ENCODE peak calls at places on chromosomes 2 and 18, in ten cellular contexts. One of them, this sample, is unnamed.

GRCh38 chr2:204453730-204454167 is 91.5 kb upstream of the PARD3B start:
- DNase-seq in IMR-90: no peak
- DNase-seq in dermis blood vessel endothelial cell: peak; percentile 83
- DNase-seq in A172: peak; percentile 34
- DNase-seq in prostate gland: no peak
- DNase-seq in Peyer's patch: peak; percentile 48
- DNase-seq in NCI-H446: peak; percentile 63
- DNase-seq in smooth muscle cell of the brain vasculature: no peak
- DNase-seq in stimulated activated CD8-positive, alpha-beta memory T cell treated with anti-CD3 and anti-CD28 coated beads, Interleukin-2, amount 100 ng/mL, for 1 hour: no peak
- DNase-seq in Right ventricle myocardium superior: peak; percentile 40
- DNase-seq in this sample: no peak

GRCh38 chr2:232502901-232503791 is 15.5 kb upstream of the ECEL1 start:
- DNase-seq in prostate gland: no peak
- DNase-seq in IMR-90: peak; percentile 45
- DNase-seq in NCI-H446: no peak
- DNase-seq in dermis blood vessel endothelial cell: peak; percentile 15
- DNase-seq in smooth muscle cell of the brain vasculature: no peak
- DNase-seq in Right ventricle myocardium superior: no peak
- DNase-seq in Peyer's patch: no peak
- DNase-seq in A172: no peak
- DNase-seq in stimulated activated CD8-positive, alpha-beta memory T cell treated with anti-CD3 and anti-CD28 coated beads, Interleukin-2, amount 100 ng/mL, for 1 hour: no peak
- DNase-seq in this sample: no peak

GRCh38 chr2:236665572-236666118 is 96.0 kb downstream of the ACKR3 start:
- DNase-seq in smooth muscle cell of the brain vasculature: no peak
- DNase-seq in Right ventricle myocardium superior: no peak
- DNase-seq in dermis blood vessel endothelial cell: no peak
- DNase-seq in A172: peak; percentile 81
- DNase-seq in IMR-90: no peak
- DNase-seq in stimulated activated CD8-positive, alpha-beta memory T cell treated with anti-CD3 and anti-CD28 coated beads, Interleukin-2, amount 100 ng/mL, for 1 hour: no peak
- DNase-seq in prostate gland: no peak
- DNase-seq in Peyer's patch: peak; percentile 26
- DNase-seq in NCI-H446: no peak
- DNase-seq in this sample: no peak

GRCh38 chr18:65754121-65754520 is 3.3 kb downstream of the CDH7 start:
- DNase-seq in stimulated activated CD8-positive, alpha-beta memory T cell treated with anti-CD3 and anti-CD28 coated beads, Interleukin-2, amount 100 ng/mL, for 1 hour: no peak
- DNase-seq in smooth muscle cell of the brain vasculature: no peak
- DNase-seq in dermis blood vessel endothelial cell: no peak
- DNase-seq in Peyer's patch: no peak
- DNase-seq in Right ventricle myocardium superior: no peak
- DNase-seq in prostate gland: no peak
- DNase-seq in IMR-90: no peak
- DNase-seq in A172: peak; percentile 46
- DNase-seq in NCI-H446: peak; percentile 60
- DNase-seq in this sample: no peak

GRCh38 chr2:119958642-119959268 is 54.1 kb upstream of the EPB41L5 start:
- DNase-seq in smooth muscle cell of the brain vasculature: no peak
- DNase-seq in NCI-H446: no peak
- DNase-seq in dermis blood vessel endothelial cell: no peak
- DNase-seq in prostate gland: no peak
- DNase-seq in A172: peak; percentile 16
- DNase-seq in IMR-90: peak; percentile 71
- DNase-seq in stimulated activated CD8-positive, alpha-beta memory T cell treated with anti-CD3 and anti-CD28 coated beads, Interleukin-2, amount 100 ng/mL, for 1 hour: no peak
- DNase-seq in Right ventricle myocardium superior: no peak
- DNase-seq in Peyer's patch: no peak
- DNase-seq in this sample: no peak

GRCh38 chr18:51009071-51009470 is 20.9 kb upstream of the SMAD4 start:
- DNase-seq in prostate gland: no peak
- DNase-seq in dermis blood vessel endothelial cell: no peak
- DNase-seq in NCI-H446: peak; percentile 30
- DNase-seq in IMR-90: peak; percentile 21
- DNase-seq in Right ventricle myocardium superior: no peak
- DNase-seq in A172: no peak
- DNase-seq in stimulated activated CD8-positive, alpha-beta memory T cell treated with anti-CD3 and anti-CD28 coated beads, Interleukin-2, amount 100 ng/mL, for 1 hour: no peak
- DNase-seq in Peyer's patch: no peak
- DNase-seq in smooth muscle cell of the brain vasculature: no peak
- DNase-seq in this sample: peak; percentile 16

GRCh38 chr18:5779922-5780321 is 115.4 kb downstream of the TMEM200C start:
- DNase-seq in Right ventricle myocardium superior: no peak
- DNase-seq in smooth muscle cell of the brain vasculature: no peak
- DNase-seq in Peyer's patch: no peak
- DNase-seq in IMR-90: no peak
- DNase-seq in prostate gland: no peak
- DNase-seq in A172: no peak
- DNase-seq in dermis blood vessel endothelial cell: no peak
- DNase-seq in stimulated activated CD8-positive, alpha-beta memory T cell treated with anti-CD3 and anti-CD28 coated beads, Interleukin-2, amount 100 ng/mL, for 1 hour: no peak
- DNase-seq in NCI-H446: no peak
- DNase-seq in this sample: no peak

GRCh38 chr2:150644298-150645067 is 157.0 kb upstream of the RND3 start:
- DNase-seq in Right ventricle myocardium superior: peak; percentile 44
- DNase-seq in stimulated activated CD8-positive, alpha-beta memory T cell treated with anti-CD3 and anti-CD28 coated beads, Interleukin-2, amount 100 ng/mL, for 1 hour: no peak
- DNase-seq in dermis blood vessel endothelial cell: no peak
- DNase-seq in IMR-90: peak; percentile 85
- DNase-seq in Peyer's patch: no peak
- DNase-seq in A172: peak; percentile 35
- DNase-seq in smooth muscle cell of the brain vasculature: no peak
- DNase-seq in NCI-H446: no peak
- DNase-seq in prostate gland: no peak
- DNase-seq in this sample: peak; percentile 43

GRCh38 chr2:19801367-19802087 is 100.3 kb downstream of the TTC32 start:
- DNase-seq in Peyer's patch: peak; percentile 44
- DNase-seq in A172: peak; percentile 98
- DNase-seq in Right ventricle myocardium superior: peak; percentile 89
- DNase-seq in IMR-90: peak; percentile 98
- DNase-seq in prostate gland: peak; percentile 25
- DNase-seq in dermis blood vessel endothelial cell: peak; percentile 97
- DNase-seq in NCI-H446: no peak
- DNase-seq in smooth muscle cell of the brain vasculature: peak; percentile 96
- DNase-seq in stimulated activated CD8-positive, alpha-beta memory T cell treated with anti-CD3 and anti-CD28 coated beads, Interleukin-2, amount 100 ng/mL, for 1 hour: no peak
- DNase-seq in this sample: peak; percentile 94

GRCh38 chr2:230910546-230911135 is 14.4 kb downstream of the GPR55 start:
- DNase-seq in A172: no peak
- DNase-seq in Peyer's patch: peak; percentile 39
- DNase-seq in IMR-90: no peak
- DNase-seq in prostate gland: no peak
- DNase-seq in Right ventricle myocardium superior: no peak
- DNase-seq in stimulated activated CD8-positive, alpha-beta memory T cell treated with anti-CD3 and anti-CD28 coated beads, Interleukin-2, amount 100 ng/mL, for 1 hour: no peak
- DNase-seq in NCI-H446: no peak
- DNase-seq in dermis blood vessel endothelial cell: no peak
- DNase-seq in smooth muscle cell of the brain vasculature: no peak
- DNase-seq in this sample: no peak

GRCh38 chr2:241797441-241798080 is 11.4 kb upstream of the NEU4 start:
- DNase-seq in prostate gland: no peak
- DNase-seq in dermis blood vessel endothelial cell: no peak
- DNase-seq in A172: no peak
- DNase-seq in smooth muscle cell of the brain vasculature: no peak
- DNase-seq in Right ventricle myocardium superior: peak; percentile 26
- DNase-seq in NCI-H446: no peak
- DNase-seq in IMR-90: no peak
- DNase-seq in Peyer's patch: no peak
- DNase-seq in stimulated activated CD8-positive, alpha-beta memory T cell treated with anti-CD3 and anti-CD28 coated beads, Interleukin-2, amount 100 ng/mL, for 1 hour: no peak
- DNase-seq in this sample: peak; percentile 7

GRCh38 chr2:126769118-126769517 is 113.2 kb downstream of the GYPC start:
- DNase-seq in NCI-H446: no peak
- DNase-seq in dermis blood vessel endothelial cell: no peak
- DNase-seq in prostate gland: no peak
- DNase-seq in Peyer's patch: no peak
- DNase-seq in A172: no peak
- DNase-seq in stimulated activated CD8-positive, alpha-beta memory T cell treated with anti-CD3 and anti-CD28 coated beads, Interleukin-2, amount 100 ng/mL, for 1 hour: no peak
- DNase-seq in IMR-90: no peak
- DNase-seq in Right ventricle myocardium superior: no peak
- DNase-seq in smooth muscle cell of the brain vasculature: no peak
- DNase-seq in this sample: no peak

GRCh38 chr2:171794918-171795317 is 99.1 kb downstream of the SLC25A12 start:
- DNase-seq in dermis blood vessel endothelial cell: no peak
- DNase-seq in Peyer's patch: no peak
- DNase-seq in NCI-H446: no peak
- DNase-seq in stimulated activated CD8-positive, alpha-beta memory T cell treated with anti-CD3 and anti-CD28 coated beads, Interleukin-2, amount 100 ng/mL, for 1 hour: no peak
- DNase-seq in A172: no peak
- DNase-seq in IMR-90: no peak
- DNase-seq in smooth muscle cell of the brain vasculature: no peak
- DNase-seq in Right ventricle myocardium superior: no peak
- DNase-seq in prostate gland: no peak
- DNase-seq in this sample: no peak

GRCh38 chr2:207254526-207255464 is 89.0 kb upstream of the KLF7 start:
- DNase-seq in dermis blood vessel endothelial cell: peak; percentile 37
- DNase-seq in A172: peak; percentile 78
- DNase-seq in Right ventricle myocardium superior: no peak
- DNase-seq in smooth muscle cell of the brain vasculature: no peak
- DNase-seq in prostate gland: no peak
- DNase-seq in IMR-90: peak; percentile 92
- DNase-seq in stimulated activated CD8-positive, alpha-beta memory T cell treated with anti-CD3 and anti-CD28 coated beads, Interleukin-2, amount 100 ng/mL, for 1 hour: no peak
- DNase-seq in NCI-H446: peak; percentile 11
- DNase-seq in Peyer's patch: no peak
- DNase-seq in this sample: peak; percentile 50

GRCh38 chr2:2582998-2583545 is 252.0 kb upstream of the MYT1L start:
- DNase-seq in prostate gland: no peak
- DNase-seq in Right ventricle myocardium superior: no peak
- DNase-seq in dermis blood vessel endothelial cell: no peak
- DNase-seq in smooth muscle cell of the brain vasculature: no peak
- DNase-seq in IMR-90: no peak
- DNase-seq in A172: no peak
- DNase-seq in stimulated activated CD8-positive, alpha-beta memory T cell treated with anti-CD3 and anti-CD28 coated beads, Interleukin-2, amount 100 ng/mL, for 1 hour: no peak
- DNase-seq in NCI-H446: no peak
- DNase-seq in Peyer's patch: no peak
- DNase-seq in this sample: no peak

GRCh38 chr18:11963991-11964484 is 17.3 kb upstream of the IMPA2 start:
- DNase-seq in dermis blood vessel endothelial cell: no peak
- DNase-seq in IMR-90: peak; percentile 79
- DNase-seq in NCI-H446: no peak
- DNase-seq in Peyer's patch: no peak
- DNase-seq in Right ventricle myocardium superior: no peak
- DNase-seq in prostate gland: no peak
- DNase-seq in smooth muscle cell of the brain vasculature: no peak
- DNase-seq in A172: no peak
- DNase-seq in stimulated activated CD8-positive, alpha-beta memory T cell treated with anti-CD3 and anti-CD28 coated beads, Interleukin-2, amount 100 ng/mL, for 1 hour: no peak
- DNase-seq in this sample: no peak

GRCh38 chr18:76805221-76805620 is 17.1 kb upstream of the ZNF236 start:
- DNase-seq in prostate gland: no peak
- DNase-seq in Right ventricle myocardium superior: no peak
- DNase-seq in dermis blood vessel endothelial cell: peak; percentile 65
- DNase-seq in IMR-90: peak; percentile 45
- DNase-seq in NCI-H446: no peak
- DNase-seq in A172: no peak
- DNase-seq in stimulated activated CD8-positive, alpha-beta memory T cell treated with anti-CD3 and anti-CD28 coated beads, Interleukin-2, amount 100 ng/mL, for 1 hour: no peak
- DNase-seq in Peyer's patch: no peak
- DNase-seq in smooth muscle cell of the brain vasculature: no peak
- DNase-seq in this sample: peak; percentile 31

GRCh38 chr2:56464613-56465012 is 280.8 kb downstream of the CCDC85A start:
- DNase-seq in A172: no peak
- DNase-seq in stimulated activated CD8-positive, alpha-beta memory T cell treated with anti-CD3 and anti-CD28 coated beads, Interleukin-2, amount 100 ng/mL, for 1 hour: no peak
- DNase-seq in smooth muscle cell of the brain vasculature: no peak
- DNase-seq in prostate gland: no peak
- DNase-seq in dermis blood vessel endothelial cell: no peak
- DNase-seq in NCI-H446: no peak
- DNase-seq in Peyer's patch: no peak
- DNase-seq in IMR-90: no peak
- DNase-seq in Right ventricle myocardium superior: no peak
- DNase-seq in this sample: peak; percentile 25

GRCh38 chr2:165173215-165173614 is 30.6 kb downstream of the SCN3A start:
- DNase-seq in IMR-90: no peak
- DNase-seq in A172: no peak
- DNase-seq in smooth muscle cell of the brain vasculature: no peak
- DNase-seq in dermis blood vessel endothelial cell: no peak
- DNase-seq in prostate gland: no peak
- DNase-seq in NCI-H446: no peak
- DNase-seq in Right ventricle myocardium superior: no peak
- DNase-seq in stimulated activated CD8-positive, alpha-beta memory T cell treated with anti-CD3 and anti-CD28 coated beads, Interleukin-2, amount 100 ng/mL, for 1 hour: no peak
- DNase-seq in Peyer's patch: no peak
- DNase-seq in this sample: no peak

GRCh38 chr2:62456721-62457539 is 49.1 kb downstream of the TMEM17 start:
- DNase-seq in NCI-H446: peak; percentile 85
- DNase-seq in prostate gland: peak; percentile 45
- DNase-seq in Peyer's patch: peak; percentile 81
- DNase-seq in dermis blood vessel endothelial cell: peak; percentile 79
- DNase-seq in smooth muscle cell of the brain vasculature: no peak
- DNase-seq in IMR-90: peak; percentile 78
- DNase-seq in A172: peak; percentile 66
- DNase-seq in Right ventricle myocardium superior: peak; percentile 84
- DNase-seq in stimulated activated CD8-positive, alpha-beta memory T cell treated with anti-CD3 and anti-CD28 coated beads, Interleukin-2, amount 100 ng/mL, for 1 hour: peak; percentile 29
- DNase-seq in this sample: peak; percentile 93

GRCh38 chr18:58310517-58310916 is 266.5 kb downstream of the NEDD4L start:
- DNase-seq in Right ventricle myocardium superior: peak; percentile 70
- DNase-seq in prostate gland: peak; percentile 73
- DNase-seq in Peyer's patch: peak; percentile 88
- DNase-seq in IMR-90: no peak
- DNase-seq in stimulated activated CD8-positive, alpha-beta memory T cell treated with anti-CD3 and anti-CD28 coated beads, Interleukin-2, amount 100 ng/mL, for 1 hour: no peak
- DNase-seq in NCI-H446: no peak
- DNase-seq in A172: no peak
- DNase-seq in dermis blood vessel endothelial cell: peak; percentile 65
- DNase-seq in smooth muscle cell of the brain vasculature: no peak
- DNase-seq in this sample: no peak

GRCh38 chr18:35186491-35187034 is 54.3 kb upstream of the ZNF397 start:
- DNase-seq in A172: no peak
- DNase-seq in prostate gland: no peak
- DNase-seq in IMR-90: no peak
- DNase-seq in Right ventricle myocardium superior: no peak
- DNase-seq in stimulated activated CD8-positive, alpha-beta memory T cell treated with anti-CD3 and anti-CD28 coated beads, Interleukin-2, amount 100 ng/mL, for 1 hour: no peak
- DNase-seq in NCI-H446: peak; percentile 20
- DNase-seq in Peyer's patch: no peak
- DNase-seq in smooth muscle cell of the brain vasculature: no peak
- DNase-seq in dermis blood vessel endothelial cell: no peak
- DNase-seq in this sample: no peak

GRCh38 chr2:12202301-12202700 is 455.9 kb downstream of the LPIN1 start:
- DNase-seq in stimulated activated CD8-positive, alpha-beta memory T cell treated with anti-CD3 and anti-CD28 coated beads, Interleukin-2, amount 100 ng/mL, for 1 hour: no peak
- DNase-seq in IMR-90: peak; percentile 47
- DNase-seq in smooth muscle cell of the brain vasculature: peak; percentile 12
- DNase-seq in dermis blood vessel endothelial cell: no peak
- DNase-seq in Peyer's patch: no peak
- DNase-seq in Right ventricle myocardium superior: no peak
- DNase-seq in prostate gland: no peak
- DNase-seq in A172: no peak
- DNase-seq in NCI-H446: no peak
- DNase-seq in this sample: peak; percentile 49

GRCh38 chr2:43174368-43175186 is 51.8 kb downstream of the ZFP36L2 start:
- DNase-seq in smooth muscle cell of the brain vasculature: no peak
- DNase-seq in IMR-90: no peak
- DNase-seq in prostate gland: no peak
- DNase-seq in dermis blood vessel endothelial cell: peak; percentile 90
- DNase-seq in A172: no peak
- DNase-seq in NCI-H446: no peak
- DNase-seq in Right ventricle myocardium superior: peak; percentile 64
- DNase-seq in stimulated activated CD8-positive, alpha-beta memory T cell treated with anti-CD3 and anti-CD28 coated beads, Interleukin-2, amount 100 ng/mL, for 1 hour: peak; percentile 31
- DNase-seq in Peyer's patch: peak; percentile 90
- DNase-seq in this sample: no peak

GRCh38 chr18:25231327-25231691 is 120.7 kb downstream of the ZNF521 start:
- DNase-seq in IMR-90: no peak
- DNase-seq in Right ventricle myocardium superior: peak; percentile 41
- DNase-seq in NCI-H446: no peak
- DNase-seq in Peyer's patch: no peak
- DNase-seq in smooth muscle cell of the brain vasculature: no peak
- DNase-seq in prostate gland: no peak
- DNase-seq in A172: no peak
- DNase-seq in stimulated activated CD8-positive, alpha-beta memory T cell treated with anti-CD3 and anti-CD28 coated beads, Interleukin-2, amount 100 ng/mL, for 1 hour: no peak
- DNase-seq in dermis blood vessel endothelial cell: peak; percentile 85
- DNase-seq in this sample: no peak

GRCh38 chr2:233449071-233449901 is 95.0 kb downstream of the DGKD start:
- DNase-seq in dermis blood vessel endothelial cell: peak; percentile 70
- DNase-seq in Right ventricle myocardium superior: peak; percentile 43
- DNase-seq in Peyer's patch: peak; percentile 49
- DNase-seq in A172: no peak
- DNase-seq in NCI-H446: no peak
- DNase-seq in prostate gland: peak; percentile 38
- DNase-seq in stimulated activated CD8-positive, alpha-beta memory T cell treated with anti-CD3 and anti-CD28 coated beads, Interleukin-2, amount 100 ng/mL, for 1 hour: no peak
- DNase-seq in IMR-90: peak; percentile 48
- DNase-seq in smooth muscle cell of the brain vasculature: peak; percentile 26
- DNase-seq in this sample: peak; percentile 76

GRCh38 chr2:240293865-240294461 is 141.5 kb upstream of the GPC1 start:
- DNase-seq in Right ventricle myocardium superior: peak; percentile 77
- DNase-seq in IMR-90: peak; percentile 6
- DNase-seq in stimulated activated CD8-positive, alpha-beta memory T cell treated with anti-CD3 and anti-CD28 coated beads, Interleukin-2, amount 100 ng/mL, for 1 hour: no peak
- DNase-seq in Peyer's patch: no peak
- DNase-seq in A172: no peak
- DNase-seq in prostate gland: no peak
- DNase-seq in dermis blood vessel endothelial cell: no peak
- DNase-seq in smooth muscle cell of the brain vasculature: no peak
- DNase-seq in NCI-H446: no peak
- DNase-seq in this sample: no peak

GRCh38 chr18:11357678-11358077 is 208.3 kb upstream of the PIEZO2 start:
- DNase-seq in smooth muscle cell of the brain vasculature: no peak
- DNase-seq in IMR-90: no peak
- DNase-seq in A172: no peak
- DNase-seq in NCI-H446: no peak
- DNase-seq in Right ventricle myocardium superior: no peak
- DNase-seq in prostate gland: no peak
- DNase-seq in stimulated activated CD8-positive, alpha-beta memory T cell treated with anti-CD3 and anti-CD28 coated beads, Interleukin-2, amount 100 ng/mL, for 1 hour: no peak
- DNase-seq in Peyer's patch: no peak
- DNase-seq in dermis blood vessel endothelial cell: no peak
- DNase-seq in this sample: no peak

This sample was measured in GM03348.